ENCODE peak calls at places on chromosomes 16 and 17, in ten cellular contexts. N is endothelial cell; O is midbrain; Y is NCI-H146; G is activated CD4-positive, alpha-beta T cell treated with anti-CD3 and anti-CD28 coated beads for 24 hours; Z is RCC 7860; K is activated T-helper 1 cell treated with Interleukin-2 at 50 U/mL for 16 hours; W is NCI-H1417; U is transverse colon; E is LoVo. B is an unnamed sample.

GRCh38 chr17:58113947-58114346 is 30.7 kb downstream of the DYNLL2 start:
- DNase-seq in N (no peak), O (no peak), Y (no peak), G (no peak), Z (no peak), K (no peak), W (no peak), U (no peak), E (no peak), B (no peak)

GRCh38 chr17:47687748-47688147 is 6.2 kb upstream of the TBKBP1 start:
- DNase-seq in N (no peak), O (peak), Y (no peak), G (no peak), Z (no peak), K (no peak), W (no peak), U (no peak), E (no peak), B (no peak)

GRCh38 chr16:2483160-2483559 is 8.2 kb downstream of the TBC1D24 start:
- DNase-seq in N (no peak), O (no peak), Y (no peak), G (no peak), Z (no peak), K (no peak), W (peak), U (no peak), E (no peak), B (no peak)

GRCh38 chr17:8964801-8965393 is 610 bp downstream of the PIK3R5 start:
- DNase-seq in N (peak), O (no peak), Y (peak), G (no peak), Z (no peak), K (no peak), W (no peak), U (no peak), E (no peak), B (no peak)

GRCh38 chr17:3558603-3559269 is 1.1 kb upstream of the TRPV3 start:
- DNase-seq in N (no peak), O (no peak), Y (peak), G (peak), Z (peak), K (peak), W (peak), U (peak), E (no peak), B (no peak)

GRCh38 chr17:30961213-30962188 is 9.3 kb upstream of the RNF135 start:
- DNase-seq in N (no peak), O (no peak), Y (no peak), G (no peak), Z (peak), K (no peak), W (no peak), U (no peak), E (no peak), B (no peak)

GRCh38 chr17:44556854-44557606 is at the start of gene FZD2:
- DNase-seq in N (peak), O (peak), Y (peak), G (peak), Z (peak), K (no peak), W (peak), U (peak), E (peak), B (peak)

GRCh38 chr16:58094791-58095574 is 34.2 kb downstream of the CFAP20 start:
- DNase-seq in N (no peak), O (no peak), Y (no peak), G (no peak), Z (no peak), K (no peak), W (no peak), U (no peak), E (no peak), B (no peak)